ENCODE peak calls at places on chromosome 6, in eight cellular contexts. One of them, this sample, is unnamed.

GRCh38 chr6:113209315-113209714 is 647.8 kb upstream of the MARCKS start:
- DNase-seq in HS-5: no peak
- DNase-seq in anterior cingulate cortex: no peak
- DNase-seq in stimulated activated CD4-positive, alpha-beta T cell treated with anti-CD3 and anti-CD28 coated beads, TNF-alpha, amount 100 ng/mL, for 48 hours: no peak
- DNase-seq in HFF-Myc: no peak
- DNase-seq in upper lobe of right lung: no peak
- DNase-seq in GM10248: no peak
- DNase-seq in WTC11: peak
- DNase-seq in this sample: no peak

GRCh38 chr6:96990462-96990861 is 65.9 kb downstream of the KLHL32 start:
- DNase-seq in HS-5: no peak
- DNase-seq in anterior cingulate cortex: no peak
- DNase-seq in stimulated activated CD4-positive, alpha-beta T cell treated with anti-CD3 and anti-CD28 coated beads, TNF-alpha, amount 100 ng/mL, for 48 hours: no peak
- DNase-seq in HFF-Myc: no peak
- DNase-seq in upper lobe of right lung: no peak
- DNase-seq in GM10248: no peak
- DNase-seq in WTC11: no peak
- DNase-seq in this sample: no peak

GRCh38 chr6:14130431-14131075 is 13.0 kb downstream of the CD83 start:
- DNase-seq in HS-5: no peak
- DNase-seq in anterior cingulate cortex: no peak
- DNase-seq in stimulated activated CD4-positive, alpha-beta T cell treated with anti-CD3 and anti-CD28 coated beads, TNF-alpha, amount 100 ng/mL, for 48 hours: no peak
- DNase-seq in HFF-Myc: no peak
- DNase-seq in upper lobe of right lung: no peak
- DNase-seq in GM10248: no peak
- DNase-seq in WTC11: no peak
- DNase-seq in this sample: no peak

GRCh38 chr6:7543761-7544424 is 2.4 kb downstream of the DSP start:
- DNase-seq in HS-5: no peak
- DNase-seq in anterior cingulate cortex: no peak
- DNase-seq in stimulated activated CD4-positive, alpha-beta T cell treated with anti-CD3 and anti-CD28 coated beads, TNF-alpha, amount 100 ng/mL, for 48 hours: no peak
- DNase-seq in HFF-Myc: no peak
- DNase-seq in upper lobe of right lung: no peak
- DNase-seq in GM10248: no peak
- DNase-seq in WTC11: no peak
- DNase-seq in this sample: no peak

GRCh38 chr6:106486236-106486635 is 125.7 kb downstream of the CRYBG1 start:
- DNase-seq in HS-5: no peak
- DNase-seq in anterior cingulate cortex: no peak
- DNase-seq in stimulated activated CD4-positive, alpha-beta T cell treated with anti-CD3 and anti-CD28 coated beads, TNF-alpha, amount 100 ng/mL, for 48 hours: no peak
- DNase-seq in HFF-Myc: no peak
- DNase-seq in upper lobe of right lung: no peak
- DNase-seq in GM10248: no peak
- DNase-seq in WTC11: no peak
- DNase-seq in this sample: no peak

GRCh38 chr6:9307786-9308185 is 872.4 kb upstream of the SLC35B3 start:
- DNase-seq in HS-5: no peak
- DNase-seq in anterior cingulate cortex: no peak
- DNase-seq in stimulated activated CD4-positive, alpha-beta T cell treated with anti-CD3 and anti-CD28 coated beads, TNF-alpha, amount 100 ng/mL, for 48 hours: no peak
- DNase-seq in HFF-Myc: no peak
- DNase-seq in upper lobe of right lung: no peak
- DNase-seq in GM10248: no peak
- DNase-seq in WTC11: no peak
- DNase-seq in this sample: no peak

GRCh38 chr6:26390504-26390903 is 7.6 kb downstream of the BTN2A2 start:
- DNase-seq in HS-5: no peak
- DNase-seq in anterior cingulate cortex: no peak
- DNase-seq in stimulated activated CD4-positive, alpha-beta T cell treated with anti-CD3 and anti-CD28 coated beads, TNF-alpha, amount 100 ng/mL, for 48 hours: no peak
- DNase-seq in HFF-Myc: no peak
- DNase-seq in upper lobe of right lung: no peak
- DNase-seq in GM10248: no peak
- DNase-seq in WTC11: no peak
- DNase-seq in this sample: no peak

GRCh38 chr6:97292671-97293070 is 9.7 kb upstream of the MMS22L start:
- DNase-seq in HS-5: peak
- DNase-seq in anterior cingulate cortex: no peak
- DNase-seq in stimulated activated CD4-positive, alpha-beta T cell treated with anti-CD3 and anti-CD28 coated beads, TNF-alpha, amount 100 ng/mL, for 48 hours: no peak
- DNase-seq in HFF-Myc: peak
- DNase-seq in upper lobe of right lung: no peak
- DNase-seq in GM10248: no peak
- DNase-seq in WTC11: no peak
- DNase-seq in this sample: peak

GRCh38 chr6:88575536-88575935 is 387.9 kb downstream of the RNGTT start:
- DNase-seq in HS-5: no peak
- DNase-seq in anterior cingulate cortex: no peak
- DNase-seq in stimulated activated CD4-positive, alpha-beta T cell treated with anti-CD3 and anti-CD28 coated beads, TNF-alpha, amount 100 ng/mL, for 48 hours: no peak
- DNase-seq in HFF-Myc: no peak
- DNase-seq in upper lobe of right lung: no peak
- DNase-seq in GM10248: no peak
- DNase-seq in WTC11: no peak
- DNase-seq in this sample: no peak

GRCh38 chr6:24614648-24615047 is 31.3 kb downstream of the KIAA0319 start:
- DNase-seq in HS-5: no peak
- DNase-seq in anterior cingulate cortex: no peak
- DNase-seq in stimulated activated CD4-positive, alpha-beta T cell treated with anti-CD3 and anti-CD28 coated beads, TNF-alpha, amount 100 ng/mL, for 48 hours: no peak
- DNase-seq in HFF-Myc: no peak
- DNase-seq in upper lobe of right lung: no peak
- DNase-seq in GM10248: no peak
- DNase-seq in WTC11: no peak
- DNase-seq in this sample: no peak